ENCODE peak calls at places on chromosome 2, in five cellular contexts. Z, A, S, U and Y are unnamed samples.

GRCh38 chr2:147374410-147374811 is 470.4 kb upstream of the ACVR2A start:
- DNase-seq in Z (no peak), U (no peak), S (peak), A (no peak), Y (no peak)

GRCh38 chr2:26330114-26330581 is 15.8 kb upstream of the SELENOI start:
- DNase-seq in U (peak), S (peak), A (peak), Z (peak), Y (peak)

GRCh38 chr2:79960035-79960725 is 344.4 kb downstream of the LRRTM1 start:
- DNase-seq in A (no peak), U (no peak), S (no peak), Z (no peak), Y (no peak)

GRCh38 chr2:238458641-238459040 is 31.9 kb downstream of the ASB1 start:
- DNase-seq in A (no peak), S (peak), Z (no peak), U (no peak), Y (no peak)

GRCh38 chr2:46143401-46144132 is 153.6 kb upstream of the EPAS1 start:
- DNase-seq in Z (no peak), A (no peak), U (peak), S (no peak), Y (no peak)

GRCh38 chr2:88545118-88545517 is 82.1 kb downstream of the EIF2AK3 start:
- DNase-seq in U (no peak), Z (no peak), S (peak), A (no peak), Y (peak)

GRCh38 chr2:63053889-63054725 is 3.5 kb downstream of the OTX1 start:
- DNase-seq in A (no peak), Z (no peak), U (peak), S (no peak), Y (no peak)

GRCh38 chr2:7878786-7879515 is 802.9 kb upstream of the ID2 start:
- DNase-seq in Z (no peak), U (no peak), A (no peak), S (no peak), Y (no peak)

GRCh38 chr2:168884990-168885389 is 5.2 kb downstream of the SPC25 start:
- DNase-seq in S (no peak), A (no peak), U (no peak), Z (no peak), Y (no peak)

GRCh38 chr2:18242716-18243115 is 317.7 kb downstream of the RDH14 start:
- DNase-seq in Z (no peak), U (no peak), A (no peak), S (no peak), Y (no peak)

GRCh38 chr2:238145851-238146250 is 7.4 kb downstream of the KLHL30 start:
- DNase-seq in U (no peak), A (no peak), Z (no peak), S (no peak), Y (no peak)

GRCh38 chr2:184564092-184564491 is 34.2 kb upstream of the ZNF804A start:
- DNase-seq in Z (no peak), A (no peak), U (no peak), S (no peak), Y (no peak)

GRCh38 chr2:133726906-133727305 is 158.6 kb upstream of the NCKAP5 start:
- DNase-seq in U (no peak), A (no peak), S (peak), Z (no peak), Y (no peak)

GRCh38 chr2:73739101-73739500 is 2.0 kb upstream of the TPRKB start:
- DNase-seq in A (no peak), S (no peak), U (no peak), Z (no peak), Y (no peak)

GRCh38 chr2:73740767-73741166 is 3.6 kb upstream of the TPRKB start:
- DNase-seq in S (no peak), U (no peak), Z (no peak), A (no peak), Y (no peak)

GRCh38 chr2:73736378-73736777 is 767 bp downstream of the TPRKB start:
- DNase-seq in Z (no peak), A (no peak), S (no peak), U (no peak), Y (no peak)

GRCh38 chr2:73736855-73737779 is at the start of gene TPRKB:
- DNase-seq in A (peak), Z (peak), S (peak), U (peak), Y (peak)
- TF ChIP-seq CTCF in A (no peak), Z (no peak), S (no peak), U (no peak), Y (no peak)

GRCh38 chr2:134780977-134781376 is 57.4 kb upstream of the ACMSD start:
- DNase-seq in Z (no peak), A (no peak), U (no peak), S (no peak), Y (no peak)

GRCh38 chr2:134777593-134777992 is 58.8 kb upstream of the TMEM163 start:
- DNase-seq in S (no peak), A (no peak), Z (no peak), U (no peak), Y (no peak)

GRCh38 chr2:134776836-134777235 is 58.0 kb upstream of the TMEM163 start:
- DNase-seq in S (no peak), A (no peak), Z (no peak), U (no peak), Y (no peak)

GRCh38 chr2:134774786-134775641 is 56.2 kb upstream of the TMEM163 start:
- DNase-seq in A (no peak), S (peak), U (no peak), Z (no peak), Y (no peak)

DNA sequence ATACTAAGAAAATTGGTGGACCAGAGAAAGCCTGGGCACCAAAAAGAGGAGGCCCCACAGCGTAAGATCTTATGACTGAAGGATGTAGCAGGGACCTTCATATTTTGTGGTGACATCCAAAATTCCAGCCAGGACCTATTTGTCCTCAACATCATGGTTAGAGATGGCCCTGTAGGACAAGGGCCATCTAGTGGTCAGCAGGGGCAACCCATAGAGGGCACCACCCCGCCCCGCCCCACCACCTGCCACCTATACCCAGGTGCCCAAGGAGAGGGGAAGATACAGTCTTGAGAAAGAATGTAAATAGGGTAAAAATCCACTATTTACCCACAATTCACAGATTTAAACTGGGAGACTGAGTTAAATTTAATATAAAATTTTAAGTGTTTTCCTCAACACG is 59.6 kb upstream of the TMEM163 start:
- DNase-seq in Z (no peak), A (no peak), S (no peak), U (no peak), Y (no peak)
- TF ChIP-seq CTCF in Z (no peak), A (peak), S (peak), U (peak), Y (peak)

DNA sequence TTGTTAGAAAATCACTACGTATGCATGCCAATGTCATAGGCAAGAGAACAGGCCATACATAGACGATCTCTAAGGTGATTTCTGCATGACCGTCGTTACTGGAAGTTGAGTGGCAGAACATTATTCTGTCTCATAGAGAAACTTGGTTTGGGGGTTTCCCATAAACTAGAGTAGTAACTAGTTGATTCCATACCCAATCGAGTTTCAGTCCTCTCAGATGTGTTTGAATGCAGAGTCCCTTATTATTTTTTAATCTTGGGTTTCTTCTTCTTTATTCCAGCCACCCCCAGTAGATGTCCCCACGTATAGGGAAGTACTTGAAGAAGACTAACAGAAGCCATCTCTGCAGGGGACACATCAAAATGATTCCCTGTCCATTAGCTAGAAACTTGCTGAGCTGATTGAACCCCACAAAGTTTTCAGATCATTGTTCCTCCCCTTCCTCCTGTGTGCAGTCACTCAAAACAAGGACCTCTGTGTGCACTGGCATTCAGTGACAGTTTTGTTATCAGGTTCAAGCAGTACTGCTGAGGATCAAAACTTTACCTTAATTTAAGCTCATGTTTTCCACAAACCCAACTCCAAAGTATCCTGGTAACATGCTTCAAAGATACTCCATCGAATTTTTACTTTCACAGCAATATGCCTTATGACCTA is 68.4 kb upstream of the CDCA7 start:
- DNase-seq in S (no peak), Z (no peak), A (no peak), U (peak), Y (peak)
- TF ChIP-seq CTCF in S (no peak), Z (no peak), A (no peak), U (peak), Y (peak)

DNA sequence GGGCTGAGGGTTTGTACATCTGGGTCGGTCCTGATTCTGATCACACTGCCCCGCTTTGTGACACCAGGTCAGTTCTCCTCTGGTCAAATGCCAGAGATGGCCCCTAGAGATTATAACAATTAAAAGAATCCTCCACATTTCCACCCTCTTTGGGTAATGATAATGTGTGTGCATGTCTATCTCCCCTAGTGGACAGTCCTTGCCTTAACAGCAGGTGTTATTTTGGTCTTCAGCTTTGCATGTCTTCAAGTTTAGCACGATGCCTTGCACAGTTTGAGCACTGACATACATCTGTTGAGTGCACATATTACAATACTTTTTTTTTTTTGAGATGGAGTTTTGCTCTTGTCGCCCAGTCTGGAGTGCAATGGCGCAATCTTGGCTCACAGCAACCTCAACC is 25.7 kb upstream of the COX7A2L start:
- DNase-seq in S (peak), A (no peak), Z (no peak), U (peak), Y (no peak)
- TF ChIP-seq CTCF in S (peak), A (peak), Z (peak), U (peak), Y (peak)

DNA sequence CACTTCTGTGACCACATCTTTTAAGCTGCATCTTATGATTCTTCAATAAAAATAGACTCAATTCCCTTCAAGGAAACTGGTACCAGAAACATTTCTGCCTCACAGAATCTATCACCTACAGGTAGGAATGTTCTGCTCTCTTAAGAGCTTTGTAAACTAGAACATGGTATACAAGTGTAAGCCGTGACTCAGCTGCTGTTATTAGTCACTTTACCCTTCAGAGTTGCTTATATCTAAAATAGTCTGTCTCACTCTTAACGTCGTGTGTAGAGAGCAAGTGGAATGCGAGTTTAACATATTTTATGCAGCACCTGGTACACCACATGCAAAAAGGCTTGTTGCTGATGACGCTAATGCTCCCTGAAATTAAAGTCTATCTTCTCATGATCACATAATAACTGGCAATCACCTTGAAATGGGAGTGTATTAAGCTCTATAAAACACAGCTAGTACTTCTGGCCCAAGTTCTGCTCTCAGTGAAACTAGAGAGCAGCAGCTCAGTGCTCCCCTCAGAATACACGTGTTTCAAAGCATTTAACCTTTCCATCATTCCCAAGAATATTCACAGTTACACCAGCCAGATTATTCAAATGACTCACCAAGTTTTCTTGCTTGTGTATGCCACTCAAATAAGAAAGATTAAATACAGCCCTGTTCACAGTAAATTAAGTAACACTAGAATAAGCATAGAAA is 420.0 kb downstream of the ZEB2 start:
- DNase-seq in A (no peak), U (no peak), Z (no peak), S (peak), Y (no peak)
- TF ChIP-seq CTCF in A (no peak), U (no peak), Z (no peak), S (peak), Y (no peak)